ENCODE peak calls at places on chromosomes 3 and 15, in seven cellular contexts. H is SK-N-SH, L is AG08396, O is GOT3, B is T-helper 2 cell, X is AG04450, R is bronchial epithelial cell. J is an unnamed sample.

GRCh38 chr3:156368189-156368588 is 186.7 kb downstream of the SSR3 start:
- DNase-seq in H (no peak), L (no peak), O (no peak), B (no peak), X (no peak), R (no peak), J (no peak)

GRCh38 chr15:81001180-81002003 is 669 bp downstream of the TLNRD1 start:
- DNase-seq in H (peak), L (peak), O (no peak), B (peak), X (no peak), R (peak), J (peak)

GRCh38 chr3:147397911-147398809 is 8.2 kb downstream of the ZIC4 start:
- DNase-seq in H (no peak), L (no peak), O (no peak), B (no peak), X (no peak), R (no peak), J (no peak)

GRCh38 chr15:70098461-70099166 is 897 bp upstream of the TLE3 start:
- DNase-seq in H (peak), L (no peak), O (no peak), B (peak), X (no peak), R (no peak), J (peak)

GRCh38 chr3:46447535-46447934 is 17.2 kb downstream of the LTF start:
- DNase-seq in H (no peak), L (no peak), O (no peak), B (no peak), X (no peak), R (no peak), J (no peak)

GRCh38 chr3:47430606-47431005 is 45.1 kb downstream of the SCAP start:
- DNase-seq in H (no peak), L (no peak), O (no peak), B (no peak), X (no peak), R (no peak), J (no peak)

GRCh38 chr3:31358473-31359075 is 174.2 kb upstream of the STT3B start:
- DNase-seq in H (no peak), L (no peak), O (no peak), B (no peak), X (no peak), R (no peak), J (no peak)

GRCh38 chr3:179069762-179070390 is 1.7 kb downstream of the ZMAT3 start:
- DNase-seq in H (peak), L (peak), O (no peak), B (no peak), X (no peak), R (peak), J (peak)

GRCh38 chr15:51380999-51381806 is 39.7 kb downstream of the GLDN start:
- DNase-seq in H (peak), L (peak), O (no peak), B (no peak), X (peak), R (peak), J (peak)

GRCh38 chr15:84813435-84813834 is 3.7 kb upstream of the ALPK3 start:
- DNase-seq in H (no peak), L (no peak), O (no peak), B (no peak), X (no peak), R (no peak), J (no peak)

GRCh38 chr3:70120360-70120966 is 120.9 kb downstream of the SAMMSON start:
- DNase-seq in H (peak), L (peak), O (no peak), B (no peak), X (peak), R (peak), J (peak)

J was measured in mammary epithelial cell.